ENCODE peak calls at places on chromosome 3, in six cellular contexts. One of them, this sample, is unnamed.
A peak's percentile ranks its signal among the peaks of the same experiment; 100 is the strongest.

GRCh38 chr3:13524979-13525669 is 23.8 kb upstream of the FBLN2 start:
- DNase-seq in stimulated activated CD4-positive, alpha-beta T cell treated with anti-CD3 and anti-CD28 coated beads, Interleukin-12 subunit alpha, Interleukin-12 subunit beta, amount 100 ng/mL, for 4 hours: no peak
- DNase-seq in amniotic stem cell: no peak
- DNase-seq in hippocampal formation: no peak
- DNase-seq in right cardiac atrium: peak; percentile 51
- DNase-seq in caudate nucleus: no peak
- DNase-seq in this sample: no peak

GRCh38 chr3:53824795-53825194 is 21.4 kb downstream of the CHDH start:
- DNase-seq in amniotic stem cell: no peak
- DNase-seq in stimulated activated CD4-positive, alpha-beta T cell treated with anti-CD3 and anti-CD28 coated beads, Interleukin-12 subunit alpha, Interleukin-12 subunit beta, amount 100 ng/mL, for 4 hours: no peak
- DNase-seq in right cardiac atrium: no peak
- DNase-seq in caudate nucleus: no peak
- DNase-seq in hippocampal formation: no peak
- DNase-seq in this sample: no peak

GRCh38 chr3:123063034-123063433 is 3.8 kb upstream of the PDIA5 start:
- DNase-seq in hippocampal formation: no peak
- DNase-seq in right cardiac atrium: no peak
- DNase-seq in stimulated activated CD4-positive, alpha-beta T cell treated with anti-CD3 and anti-CD28 coated beads, Interleukin-12 subunit alpha, Interleukin-12 subunit beta, amount 100 ng/mL, for 4 hours: no peak
- DNase-seq in amniotic stem cell: no peak
- DNase-seq in caudate nucleus: no peak
- DNase-seq in this sample: no peak

GRCh38 chr3:34382859-34383258 is 584.4 kb downstream of the PDCD6IP start:
- DNase-seq in amniotic stem cell: no peak
- DNase-seq in stimulated activated CD4-positive, alpha-beta T cell treated with anti-CD3 and anti-CD28 coated beads, Interleukin-12 subunit alpha, Interleukin-12 subunit beta, amount 100 ng/mL, for 4 hours: no peak
- DNase-seq in right cardiac atrium: no peak
- DNase-seq in caudate nucleus: no peak
- DNase-seq in hippocampal formation: no peak
- DNase-seq in this sample: no peak

GRCh38 chr3:176872771-176873209 is 324.5 kb downstream of the TBL1XR1 start:
- DNase-seq in amniotic stem cell: peak; percentile 27
- DNase-seq in right cardiac atrium: peak; percentile 65
- DNase-seq in stimulated activated CD4-positive, alpha-beta T cell treated with anti-CD3 and anti-CD28 coated beads, Interleukin-12 subunit alpha, Interleukin-12 subunit beta, amount 100 ng/mL, for 4 hours: peak; percentile 48
- DNase-seq in hippocampal formation: peak; percentile 5
- DNase-seq in caudate nucleus: no peak
- DNase-seq in this sample: peak; percentile 75

GRCh38 chr3:120272294-120272693 is 12.7 kb downstream of the GPR156 start:
- DNase-seq in amniotic stem cell: no peak
- DNase-seq in caudate nucleus: no peak
- DNase-seq in hippocampal formation: no peak
- DNase-seq in stimulated activated CD4-positive, alpha-beta T cell treated with anti-CD3 and anti-CD28 coated beads, Interleukin-12 subunit alpha, Interleukin-12 subunit beta, amount 100 ng/mL, for 4 hours: no peak
- DNase-seq in right cardiac atrium: no peak
- DNase-seq in this sample: no peak

GRCh38 chr3:44988073-44988472 is 12.0 kb downstream of the EXOSC7 start:
- DNase-seq in stimulated activated CD4-positive, alpha-beta T cell treated with anti-CD3 and anti-CD28 coated beads, Interleukin-12 subunit alpha, Interleukin-12 subunit beta, amount 100 ng/mL, for 4 hours: no peak
- DNase-seq in amniotic stem cell: no peak
- DNase-seq in caudate nucleus: no peak
- DNase-seq in right cardiac atrium: no peak
- DNase-seq in hippocampal formation: no peak
- DNase-seq in this sample: no peak

GRCh38 chr3:120013481-120013880 is 80.8 kb downstream of the GSK3B start:
- DNase-seq in right cardiac atrium: no peak
- DNase-seq in stimulated activated CD4-positive, alpha-beta T cell treated with anti-CD3 and anti-CD28 coated beads, Interleukin-12 subunit alpha, Interleukin-12 subunit beta, amount 100 ng/mL, for 4 hours: no peak
- DNase-seq in caudate nucleus: no peak
- DNase-seq in amniotic stem cell: no peak
- DNase-seq in hippocampal formation: no peak
- DNase-seq in this sample: no peak

GRCh38 chr3:186828340-186828739 is 14.2 kb upstream of the ADIPOQ start:
- DNase-seq in stimulated activated CD4-positive, alpha-beta T cell treated with anti-CD3 and anti-CD28 coated beads, Interleukin-12 subunit alpha, Interleukin-12 subunit beta, amount 100 ng/mL, for 4 hours: no peak
- DNase-seq in hippocampal formation: no peak
- DNase-seq in caudate nucleus: no peak
- DNase-seq in amniotic stem cell: no peak
- DNase-seq in right cardiac atrium: no peak
- DNase-seq in this sample: no peak

This sample was measured in GM12865.